ENCODE peak calls at places on chromosomes 4 and X, in six cellular contexts. One of them, this sample, is unnamed.

GRCh38 chr4:174318829-174319764 is 35.4 kb downstream of the CEP44 start:
- DNase-seq in DND-41: no peak
- DNase-seq in dorsolateral prefrontal cortex: no peak
- DNase-seq in sigmoid colon: no peak
- DNase-seq in colonic mucosa: no peak
- DNase-seq in PC-9: no peak
- DNase-seq in this sample: no peak

GRCh38 chr4:83358410-83358809 is 23.8 kb upstream of the HPSE start:
- DNase-seq in DND-41: no peak
- DNase-seq in dorsolateral prefrontal cortex: no peak
- DNase-seq in sigmoid colon: no peak
- DNase-seq in colonic mucosa: no peak
- DNase-seq in PC-9: no peak
- DNase-seq in this sample: no peak

GRCh38 chrX:44904542-44905115 is 31.6 kb downstream of the KDM6A start:
- DNase-seq in DND-41: no peak
- DNase-seq in dorsolateral prefrontal cortex: no peak
- DNase-seq in sigmoid colon: no peak
- DNase-seq in colonic mucosa: no peak
- DNase-seq in PC-9: no peak
- DNase-seq in this sample: no peak

GRCh38 chrX:19958530-19959486 is 32.1 kb downstream of the BCLAF3 start:
- DNase-seq in DND-41: no peak
- DNase-seq in dorsolateral prefrontal cortex: no peak
- DNase-seq in sigmoid colon: no peak
- DNase-seq in colonic mucosa: no peak
- DNase-seq in PC-9: no peak
- DNase-seq in this sample: no peak

GRCh38 chr4:89161841-89162240 is 50.5 kb downstream of the TIGD2 start:
- DNase-seq in DND-41: no peak
- DNase-seq in dorsolateral prefrontal cortex: no peak
- DNase-seq in sigmoid colon: no peak
- DNase-seq in colonic mucosa: no peak
- DNase-seq in PC-9: no peak
- DNase-seq in this sample: no peak

GRCh38 chr4:7435411-7436095 is 823 bp upstream of the PSAPL1 start:
- DNase-seq in DND-41: no peak
- DNase-seq in dorsolateral prefrontal cortex: no peak
- DNase-seq in sigmoid colon: no peak
- DNase-seq in colonic mucosa: no peak
- DNase-seq in PC-9: no peak
- DNase-seq in this sample: peak; percentile 48

GRCh38 chrX:150692837-150693781 is at the start of gene MTMR1:
- DNase-seq in DND-41: peak; percentile 76
- DNase-seq in dorsolateral prefrontal cortex: no peak
- DNase-seq in sigmoid colon: peak; percentile 67
- DNase-seq in colonic mucosa: peak; percentile 34
- DNase-seq in PC-9: peak; percentile 37
- DNase-seq in this sample: peak; percentile 79

GRCh38 chrX:72308566-72309296 is 3.0 kb upstream of the CITED1 start:
- DNase-seq in DND-41: no peak
- DNase-seq in dorsolateral prefrontal cortex: no peak
- DNase-seq in sigmoid colon: peak; percentile 79
- DNase-seq in colonic mucosa: peak; percentile 82
- DNase-seq in PC-9: peak; percentile 51
- DNase-seq in this sample: peak; percentile 52

GRCh38 chr4:184728858-184729257 is 5.0 kb downstream of the CENPU start:
- DNase-seq in DND-41: no peak
- DNase-seq in dorsolateral prefrontal cortex: no peak
- DNase-seq in sigmoid colon: no peak
- DNase-seq in colonic mucosa: no peak
- DNase-seq in PC-9: no peak
- DNase-seq in this sample: no peak

GRCh38 chr4:968221-968620 is 5.1 kb downstream of the DGKQ start:
- DNase-seq in DND-41: no peak
- DNase-seq in dorsolateral prefrontal cortex: no peak
- DNase-seq in sigmoid colon: no peak
- DNase-seq in colonic mucosa: no peak
- DNase-seq in PC-9: no peak
- DNase-seq in this sample: peak; percentile 68

GRCh38 chr4:136001791-136002190 is 1530.5 kb downstream of the PCDH18 start:
- DNase-seq in DND-41: no peak
- DNase-seq in dorsolateral prefrontal cortex: no peak
- DNase-seq in sigmoid colon: no peak
- DNase-seq in colonic mucosa: no peak
- DNase-seq in PC-9: no peak
- DNase-seq in this sample: no peak

GRCh38 chrX:119121341-119121740 is 6.3 kb downstream of the KIAA1210 start:
- DNase-seq in DND-41: no peak
- DNase-seq in dorsolateral prefrontal cortex: no peak
- DNase-seq in sigmoid colon: no peak
- DNase-seq in colonic mucosa: no peak
- DNase-seq in PC-9: no peak
- DNase-seq in this sample: no peak

GRCh38 chrX:119118780-119119395 is 8.7 kb downstream of the KIAA1210 start:
- DNase-seq in DND-41: peak; percentile 63
- DNase-seq in dorsolateral prefrontal cortex: no peak
- DNase-seq in sigmoid colon: no peak
- DNase-seq in colonic mucosa: peak; percentile 34
- DNase-seq in PC-9: peak; percentile 50
- DNase-seq in this sample: no peak
- TF ChIP-seq CTCF in DND-41: peak; percentile 90
- TF ChIP-seq CTCF in dorsolateral prefrontal cortex: peak; percentile 66
- TF ChIP-seq CTCF in sigmoid colon: peak; percentile 63
- TF ChIP-seq CTCF in colonic mucosa: peak; percentile 78
- TF ChIP-seq CTCF in PC-9: peak; percentile 97
- TF ChIP-seq CTCF in this sample: peak; percentile 59

DNA sequence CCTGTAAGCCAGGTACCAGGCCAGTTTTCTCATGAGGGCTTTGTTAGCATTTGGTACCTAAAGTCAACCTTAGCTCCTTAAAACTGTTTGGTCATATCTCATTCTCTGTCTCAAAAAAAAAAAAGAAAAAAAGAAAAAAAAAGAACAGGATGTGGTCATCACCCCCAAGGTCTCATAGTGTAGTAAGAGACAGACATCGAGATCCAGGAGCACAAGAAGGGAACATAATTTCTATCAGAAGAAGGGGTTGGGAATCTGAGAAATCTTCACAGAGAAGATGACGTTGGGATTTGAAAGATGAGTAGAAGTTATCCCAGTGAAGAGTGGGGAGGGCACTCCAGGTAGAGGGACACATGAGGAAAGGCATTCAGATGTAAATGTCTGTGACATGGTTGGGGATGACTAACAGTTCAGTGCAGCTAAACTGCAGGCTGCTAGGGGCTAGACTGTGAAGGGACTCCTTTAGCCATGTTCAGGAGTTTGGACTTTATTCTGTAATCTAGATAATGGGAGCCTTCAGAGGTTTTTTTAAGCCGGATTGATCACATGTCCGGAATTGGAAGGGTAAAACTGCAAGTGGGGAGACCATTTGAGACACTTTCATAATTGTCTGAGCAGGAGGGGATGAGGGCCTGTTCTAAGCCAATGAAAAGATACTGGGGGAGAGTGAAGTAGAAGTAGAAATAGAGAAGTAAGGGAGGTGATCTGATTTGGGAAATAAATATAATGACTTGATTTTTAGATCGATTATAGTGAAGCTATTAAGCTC is 26.9 kb upstream of the GJB1 start:
- DNase-seq in DND-41: peak; percentile 8
- DNase-seq in dorsolateral prefrontal cortex: no peak
- DNase-seq in sigmoid colon: no peak
- DNase-seq in colonic mucosa: no peak
- DNase-seq in PC-9: no peak
- DNase-seq in this sample: no peak
- H3K4me3 ChIP-seq in DND-41: no peak overlapping the region
- H3K4me3 ChIP-seq in dorsolateral prefrontal cortex: peak overlapping the region; percentile 24
- H3K4me3 ChIP-seq in sigmoid colon: no peak overlapping the region
- H3K4me3 ChIP-seq in colonic mucosa: no peak overlapping the region
- H3K4me3 ChIP-seq in PC-9: no peak overlapping the region
- H3K4me3 ChIP-seq in this sample: peak overlapping the region; percentile 38

GRCh38 chrX:108399427-108400165 is 38.6 kb downstream of the COL4A6 start:
- DNase-seq in DND-41: no peak
- DNase-seq in dorsolateral prefrontal cortex: no peak
- DNase-seq in sigmoid colon: no peak
- DNase-seq in colonic mucosa: no peak
- DNase-seq in PC-9: peak; percentile 10
- DNase-seq in this sample: no peak
- H3K27me3 ChIP-seq in DND-41: no peaks in the 10 kb centered on the region
- H3K27me3 ChIP-seq in dorsolateral prefrontal cortex: peaks cover 64% of the 10 kb centered on the region
- H3K27me3 ChIP-seq in sigmoid colon: no peaks in the 10 kb centered on the region
- H3K27me3 ChIP-seq in colonic mucosa: no peaks in the 10 kb centered on the region
- H3K27me3 ChIP-seq in PC-9: no peaks in the 10 kb centered on the region
- H3K27me3 ChIP-seq in this sample: peaks cover 11% of the 10 kb centered on the region

GRCh38 chr4:11497212-11497806 is 68.6 kb upstream of the HS3ST1 start:
- DNase-seq in DND-41: no peak
- DNase-seq in dorsolateral prefrontal cortex: no peak
- DNase-seq in sigmoid colon: no peak
- DNase-seq in colonic mucosa: peak; percentile 24
- DNase-seq in PC-9: no peak
- DNase-seq in this sample: no peak
- TF ChIP-seq CTCF in DND-41: no peak
- TF ChIP-seq CTCF in dorsolateral prefrontal cortex: no peak
- TF ChIP-seq CTCF in sigmoid colon: no peak
- TF ChIP-seq CTCF in colonic mucosa: peak; percentile 14
- TF ChIP-seq CTCF in PC-9: peak; percentile 34
- TF ChIP-seq CTCF in this sample: no peak

GRCh38 chrX:130120746-130121504 is 10.6 kb upstream of the ELF4 start:
- DNase-seq in DND-41: peak; percentile 81
- DNase-seq in dorsolateral prefrontal cortex: no peak
- DNase-seq in sigmoid colon: peak; percentile 89
- DNase-seq in colonic mucosa: peak; percentile 65
- DNase-seq in PC-9: peak; percentile 79
- DNase-seq in this sample: peak; percentile 80

GRCh38 chrX:130118396-130118795 is 8.1 kb upstream of the ELF4 start:
- DNase-seq in DND-41: no peak
- DNase-seq in dorsolateral prefrontal cortex: no peak
- DNase-seq in sigmoid colon: no peak
- DNase-seq in colonic mucosa: no peak
- DNase-seq in PC-9: peak; percentile 71
- DNase-seq in this sample: no peak

GRCh38 chrX:130120321-130120731 is 10.0 kb upstream of the ELF4 start:
- DNase-seq in DND-41: no peak
- DNase-seq in dorsolateral prefrontal cortex: no peak
- DNase-seq in sigmoid colon: no peak
- DNase-seq in colonic mucosa: no peak
- DNase-seq in PC-9: no peak
- DNase-seq in this sample: no peak

GRCh38 chrX:130118941-130119640 is 8.8 kb upstream of the ELF4 start:
- DNase-seq in DND-41: no peak
- DNase-seq in dorsolateral prefrontal cortex: no peak
- DNase-seq in sigmoid colon: no peak
- DNase-seq in colonic mucosa: no peak
- DNase-seq in PC-9: no peak
- DNase-seq in this sample: no peak

DNA sequence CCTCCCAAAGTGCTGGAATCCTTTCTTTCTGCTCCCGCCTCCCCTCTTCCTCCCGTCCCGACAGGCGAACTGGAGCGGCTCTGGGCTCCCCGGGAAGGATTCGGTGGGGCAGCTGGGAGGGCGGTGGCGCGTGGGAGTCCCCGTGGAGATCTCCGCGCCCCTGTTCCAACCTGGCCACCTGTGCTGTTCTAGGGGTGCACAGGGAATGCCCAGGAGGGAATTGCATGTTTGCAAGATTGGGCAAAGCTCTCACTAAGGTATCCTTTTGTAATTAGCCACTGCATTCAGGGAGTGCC is 11.2 kb upstream of the ELF4 start:
- DNase-seq in DND-41: no peak
- DNase-seq in dorsolateral prefrontal cortex: no peak
- DNase-seq in sigmoid colon: no peak
- DNase-seq in colonic mucosa: no peak
- DNase-seq in PC-9: no peak
- DNase-seq in this sample: no peak
- H3K4me3 ChIP-seq in DND-41: no peak overlapping the region
- H3K4me3 ChIP-seq in dorsolateral prefrontal cortex: peak overlapping the region; percentile 59
- H3K4me3 ChIP-seq in sigmoid colon: peak overlapping the region; percentile 31
- H3K4me3 ChIP-seq in colonic mucosa: no peak overlapping the region
- H3K4me3 ChIP-seq in PC-9: peak overlapping the region; percentile 51
- H3K4me3 ChIP-seq in this sample: peak overlapping the region; percentile 34

DNA sequence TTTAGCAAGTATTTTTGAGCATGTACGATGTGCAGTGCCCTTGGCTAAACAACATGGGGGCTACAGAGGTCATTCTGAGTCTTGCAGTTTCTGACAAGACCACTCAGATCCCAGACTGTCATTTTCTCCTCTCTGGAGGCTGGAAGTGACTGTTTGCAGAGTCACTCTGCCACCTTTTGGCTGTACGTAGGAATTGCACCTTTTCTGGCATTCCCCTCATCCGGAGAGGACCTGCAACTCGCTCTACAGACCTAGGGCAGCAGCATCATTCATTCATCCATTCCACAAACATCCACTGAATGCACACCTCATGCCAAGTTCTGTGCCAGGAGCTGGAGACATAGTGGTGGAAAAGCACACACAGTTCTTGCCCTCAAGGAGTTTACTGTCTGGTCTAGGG is 160.4 kb upstream of the GPR101 start:
- DNase-seq in DND-41: peak; percentile 39
- DNase-seq in dorsolateral prefrontal cortex: no peak
- DNase-seq in sigmoid colon: no peak
- DNase-seq in colonic mucosa: peak; percentile 17
- DNase-seq in PC-9: peak; percentile 17
- DNase-seq in this sample: no peak
- H3K27me3 ChIP-seq in DND-41: no peaks in the 10 kb centered on the region
- H3K27me3 ChIP-seq in dorsolateral prefrontal cortex: peaks cover 49% of the 10 kb centered on the region
- H3K27me3 ChIP-seq in sigmoid colon: no peaks in the 10 kb centered on the region
- H3K27me3 ChIP-seq in colonic mucosa: no peaks in the 10 kb centered on the region
- H3K27me3 ChIP-seq in PC-9: peaks cover under 1% of the 10 kb centered on the region
- H3K27me3 ChIP-seq in this sample: no peaks in the 10 kb centered on the region

DNA sequence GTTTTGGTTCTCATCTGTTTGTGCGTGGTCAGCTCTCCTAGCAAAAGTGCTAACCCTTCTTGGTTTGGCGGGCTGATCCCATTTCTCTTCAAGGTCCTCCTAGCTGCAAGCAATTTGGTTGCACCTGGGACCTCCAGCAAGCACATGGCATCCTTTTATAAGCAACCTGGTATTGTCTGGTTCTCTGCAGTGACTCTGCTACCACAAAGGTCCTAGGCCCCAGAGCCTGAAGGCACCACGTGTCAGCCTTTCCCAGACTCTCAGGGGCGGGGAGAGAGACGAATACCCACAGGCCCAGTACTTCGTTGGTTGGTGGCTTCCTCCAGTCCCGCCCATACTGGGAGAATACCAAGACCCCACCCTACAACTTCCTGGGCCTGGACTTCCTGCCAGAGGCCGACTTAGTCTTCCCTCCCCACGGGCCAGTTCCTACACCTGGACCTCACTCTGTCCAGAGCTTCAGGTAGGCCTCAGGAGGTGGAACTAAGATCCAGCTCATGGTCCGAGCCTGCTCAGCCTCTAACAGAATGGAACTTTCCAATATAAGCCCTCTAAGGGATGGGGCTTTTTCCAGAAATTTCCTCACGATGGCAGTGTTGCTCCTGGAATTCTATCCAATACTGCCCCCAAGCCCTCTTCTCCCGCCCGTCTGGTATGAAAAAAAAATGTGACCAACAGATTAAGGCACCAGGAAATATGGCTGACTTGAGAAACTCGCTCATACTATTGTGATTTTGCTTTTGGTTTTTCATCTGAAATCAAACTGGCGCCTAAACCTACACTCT is 192.5 kb upstream of the STK26 start:
- DNase-seq in DND-41: no peak
- DNase-seq in dorsolateral prefrontal cortex: peak; percentile 69
- DNase-seq in sigmoid colon: peak; percentile 82
- DNase-seq in colonic mucosa: peak; percentile 83
- DNase-seq in PC-9: peak; percentile 91
- DNase-seq in this sample: peak; percentile 64
- TF ChIP-seq CTCF in DND-41: peak; percentile 3
- TF ChIP-seq CTCF in dorsolateral prefrontal cortex: peak; percentile 73
- TF ChIP-seq CTCF in sigmoid colon: no peak
- TF ChIP-seq CTCF in colonic mucosa: peak; percentile 43
- TF ChIP-seq CTCF in PC-9: peak; percentile 79
- TF ChIP-seq CTCF in this sample: peak; percentile 25